ENCODE peak calls at places on chromosomes 4 and X, in nine cellular contexts. W is neural crest cell, Z is fibroblast of pulmonary artery, N is cardiac muscle cell, G is left ventricle myocardium inferior, K is thyroid gland, A is foreskin fibroblast, C is transverse colon, T is pancreas. S is an unnamed sample.

GRCh38 chr4:77358315-77358928 is 201.4 kb downstream of the CCNG2 start:
- DNase-seq in W (peak; percentile 3), Z (peak; percentile 57), N (peak; percentile 52), G (no peak), K (peak; percentile 12), A (peak; percentile 18), C (no peak), T (no peak), S (peak; percentile 36)

GRCh38 chr4:11505225-11505971 is 76.7 kb upstream of the HS3ST1 start:
- DNase-seq in W (no peak), Z (peak; percentile 63), N (peak; percentile 32), G (no peak), K (no peak), A (no peak), C (peak; percentile 56), T (no peak), S (no peak)

GRCh38 chr4:137359691-137360315 is 172.5 kb downstream of the PCDH18 start:
- DNase-seq in W (no peak), Z (no peak), N (peak; percentile 21), G (no peak), K (no peak), A (peak; percentile 64), C (no peak), T (no peak), S (no peak)

GRCh38 chr4:177596035-177596434 is 153.8 kb upstream of the AGA start:
- DNase-seq in W (no peak), Z (peak; percentile 55), N (peak; percentile 67), G (no peak), K (no peak), A (peak; percentile 48), C (no peak), T (peak; percentile 58), S (no peak)

GRCh38 chr4:107423677-107424405 is 296.2 kb downstream of the PAPSS1 start:
- DNase-seq in W (no peak), Z (peak; percentile 8), N (peak; percentile 23), G (no peak), K (no peak), A (no peak), C (no peak), T (no peak), S (no peak)

GRCh38 chrX:22276781-22277180 is 4.1 kb downstream of the CBLL2 start:
- DNase-seq in W (no peak), Z (no peak), N (no peak), G (no peak), K (no peak), A (no peak), C (no peak), T (no peak), S (no peak)

GRCh38 chr4:69069085-69069484 is 27.2 kb upstream of the UGT2B7 start:
- DNase-seq in W (no peak), Z (no peak), N (no peak), G (no peak), K (no peak), A (no peak), C (no peak), T (no peak), S (no peak)

GRCh38 chrX:136094962-136095361 is 52.4 kb upstream of the FHL1 start:
- DNase-seq in W (no peak), Z (no peak), N (no peak), G (no peak), K (no peak), A (no peak), C (no peak), T (no peak), S (no peak)

DNA sequence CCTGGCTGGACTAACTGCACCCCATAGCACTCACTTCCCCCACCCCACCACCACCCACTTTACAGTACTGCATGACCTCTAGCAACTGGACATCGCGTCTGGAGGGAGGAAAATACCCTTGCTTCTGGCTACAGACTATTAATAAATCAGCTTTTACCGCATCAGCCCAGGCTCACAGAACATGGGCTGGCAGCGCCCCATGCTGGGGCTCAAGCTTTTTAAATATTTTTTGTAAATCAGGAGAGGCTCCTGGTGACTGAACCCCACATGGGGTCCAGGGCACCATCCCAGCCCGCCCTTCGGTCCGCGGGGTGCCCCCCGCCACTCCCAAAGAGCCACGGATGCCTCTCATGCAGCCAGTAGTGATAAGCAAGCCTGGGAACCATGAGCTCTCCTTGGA is 2.7 kb downstream of the HS6ST2 start:
- DNase-seq in W (no peak), Z (no peak), N (no peak), G (no peak), K (no peak), A (no peak), C (no peak), T (no peak), S (no peak)
- TF ChIP-seq CTCF in W (no peak), Z (no peak), N (no peak), G (no peak), K (no peak), A (no peak), C (no peak), T (no peak), S (no peak)

DNA sequence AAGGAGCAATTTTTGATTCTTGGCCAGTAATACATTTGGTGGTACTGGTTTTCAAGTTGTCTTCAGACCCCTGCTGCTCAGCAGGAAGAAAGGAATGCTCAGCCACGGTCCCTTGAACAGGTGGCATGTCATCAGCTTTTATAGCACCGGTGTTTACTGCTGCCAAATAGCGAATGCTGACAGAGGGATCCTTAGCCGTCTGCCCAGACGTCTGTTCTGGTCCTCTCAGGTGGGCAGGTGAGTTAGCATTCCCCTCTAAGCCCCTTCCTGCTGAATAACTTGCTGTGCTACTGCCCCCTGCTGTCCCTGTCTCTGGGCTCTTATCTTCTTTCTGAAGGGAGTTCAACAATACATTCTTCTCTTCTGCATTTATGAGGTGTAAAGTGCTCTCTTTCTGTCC is 28.4 kb downstream of the BOD1L1 start:
- DNase-seq in W (no peak), Z (no peak), N (no peak), G (no peak), K (peak; percentile 74), A (no peak), C (no peak), T (no peak), S (no peak)
- TF ChIP-seq CTCF in W (peak; percentile 36), Z (peak; percentile 31), N (peak; percentile 33), G (peak; percentile 15), K (peak; percentile 34), A (peak; percentile 31), C (no peak), T (no peak), S (peak; percentile 20)

DNA sequence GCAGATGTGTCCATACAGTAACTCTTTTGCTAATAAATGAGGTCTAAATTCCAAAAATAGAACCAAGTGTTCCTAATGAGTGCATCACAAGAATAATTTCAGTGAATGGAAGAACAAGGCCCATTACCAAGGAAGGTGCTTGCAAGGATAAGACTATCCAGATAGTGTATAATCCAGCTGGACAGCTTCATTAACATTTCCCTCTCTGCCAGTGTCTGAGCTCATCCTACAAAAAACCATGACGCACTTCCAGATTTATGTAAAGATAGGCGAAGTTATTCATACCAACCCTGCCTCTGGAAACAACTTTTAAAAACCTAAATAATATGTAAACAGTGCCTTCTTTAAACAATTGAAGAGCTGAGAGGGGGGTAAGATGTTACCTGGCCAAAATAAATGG is 177.9 kb upstream of the STK26 start:
- DNase-seq in W (no peak), Z (no peak), N (no peak), G (no peak), K (no peak), A (no peak), C (no peak), T (no peak), S (no peak)
- TF ChIP-seq CTCF in W (no peak), Z (no peak), N (no peak), G (no peak), K (no peak), A (no peak), C (no peak), T (no peak), S (no peak)

GRCh38 chrX:154596290-154596929 is 11.5 kb downstream of the CTAG1A start:
- DNase-seq in W (no peak), Z (peak; percentile 31), N (peak; percentile 70), G (no peak), K (peak; percentile 32), A (no peak), C (no peak), T (no peak), S (no peak)
- TF ChIP-seq CTCF in W (no peak), Z (no peak), N (no peak), G (no peak), K (no peak), A (no peak), C (no peak), T (no peak), S (no peak)

DNA sequence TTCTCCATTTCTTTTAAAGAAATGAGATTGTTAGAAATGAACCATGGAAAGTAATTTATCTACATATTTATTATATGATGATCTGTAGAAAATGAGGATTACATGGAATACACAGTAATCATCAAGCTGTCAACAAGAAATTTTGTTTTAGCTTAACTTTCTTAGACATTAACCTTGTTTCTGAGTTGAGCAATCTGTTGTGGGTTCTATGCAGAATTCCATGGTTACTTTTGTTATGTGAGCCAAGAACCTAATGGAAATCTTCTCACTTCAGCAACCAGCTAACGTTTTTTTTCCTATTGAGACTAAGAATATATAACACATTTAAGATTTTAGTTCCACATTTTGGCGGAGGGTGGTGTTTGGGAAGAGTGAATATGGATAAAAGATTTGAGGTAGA is 136.1 kb upstream of the SLC4A4 start:
- DNase-seq in W (no peak), Z (peak; percentile 44), N (peak; percentile 78), G (no peak), K (no peak), A (no peak), C (no peak), T (no peak), S (no peak)
- TF ChIP-seq CTCF in W (no peak), Z (no peak), N (no peak), G (no peak), K (no peak), A (no peak), C (no peak), T (no peak), S (no peak)